ENCODE peak calls at places on chromosomes 1 and 21, in nine cellular contexts. One of them, this sample, is unnamed. For H3K36me3, the result is how much of the 10 kb centered on the place peaks cover.

GRCh38 chr1:11068556-11069232 is 8.9 kb upstream of the SRM start:
- DNase-seq in lower lobe of right lung: peak
- DNase-seq in pancreas: no peak
- DNase-seq in prostate gland: no peak
- DNase-seq in aorta: peak
- DNase-seq in ascending aorta: no peak
- DNase-seq in testis: peak
- DNase-seq in PC-9: no peak
- DNase-seq in body of pancreas: no peak
- DNase-seq in this sample: no peak

GRCh38 chr1:234613128-234613875 is 3.3 kb upstream of the IRF2BP2 start:
- DNase-seq in testis: no peak
- DNase-seq in prostate gland: no peak
- DNase-seq in lower lobe of right lung: no peak
- DNase-seq in aorta: no peak
- DNase-seq in body of pancreas: no peak
- DNase-seq in PC-9: peak
- DNase-seq in ascending aorta: no peak
- DNase-seq in pancreas: no peak
- DNase-seq in this sample: no peak

GRCh38 chr1:7042322-7043231 is 257.3 kb downstream of the CAMTA1 start:
- DNase-seq in lower lobe of right lung: no peak
- DNase-seq in body of pancreas: peak
- DNase-seq in PC-9: no peak
- DNase-seq in pancreas: no peak
- DNase-seq in ascending aorta: no peak
- DNase-seq in prostate gland: no peak
- DNase-seq in testis: peak
- DNase-seq in aorta: no peak
- DNase-seq in this sample: no peak

GRCh38 chr1:229554886-229555621 is 3.5 kb downstream of the ABCB10 start:
- DNase-seq in ascending aorta: no peak
- DNase-seq in PC-9: no peak
- DNase-seq in aorta: no peak
- DNase-seq in lower lobe of right lung: no peak
- DNase-seq in testis: no peak
- DNase-seq in body of pancreas: no peak
- DNase-seq in pancreas: no peak
- DNase-seq in prostate gland: no peak
- DNase-seq in this sample: no peak

GRCh38 chr1:34057347-34057746 is 107.7 kb downstream of the CSMD2 start:
- DNase-seq in PC-9: no peak
- DNase-seq in aorta: no peak
- DNase-seq in pancreas: no peak
- DNase-seq in lower lobe of right lung: no peak
- DNase-seq in body of pancreas: no peak
- DNase-seq in ascending aorta: no peak
- DNase-seq in prostate gland: no peak
- DNase-seq in testis: no peak
- DNase-seq in this sample: no peak

GRCh38 chr1:43783671-43784205 is 76.4 kb downstream of the ST3GAL3 start:
- DNase-seq in lower lobe of right lung: no peak
- DNase-seq in ascending aorta: no peak
- DNase-seq in PC-9: peak
- DNase-seq in aorta: no peak
- DNase-seq in pancreas: no peak
- DNase-seq in testis: no peak
- DNase-seq in body of pancreas: no peak
- DNase-seq in prostate gland: peak
- DNase-seq in this sample: peak

GRCh38 chr21:44579833-44580144 is 615 bp downstream of the KRTAP10-5 start:
- DNase-seq in body of pancreas: no peak
- DNase-seq in lower lobe of right lung: peak
- DNase-seq in pancreas: no peak
- DNase-seq in prostate gland: no peak
- DNase-seq in testis: no peak
- DNase-seq in ascending aorta: no peak
- DNase-seq in PC-9: no peak
- DNase-seq in aorta: no peak
- DNase-seq in this sample: no peak

GRCh38 chr1:43267291-43267805 is 2.4 kb upstream of the TMEM125 start:
- DNase-seq in testis: peak
- DNase-seq in lower lobe of right lung: no peak
- DNase-seq in body of pancreas: no peak
- DNase-seq in pancreas: no peak
- DNase-seq in ascending aorta: peak
- DNase-seq in prostate gland: no peak
- DNase-seq in PC-9: peak
- DNase-seq in aorta: no peak
- DNase-seq in this sample: no peak

GRCh38 chr1:44500181-44501021 is 95.3 kb downstream of the RNF220 start:
- DNase-seq in testis: no peak
- DNase-seq in aorta: no peak
- DNase-seq in prostate gland: no peak
- DNase-seq in lower lobe of right lung: no peak
- DNase-seq in pancreas: no peak
- DNase-seq in ascending aorta: no peak
- DNase-seq in PC-9: no peak
- DNase-seq in body of pancreas: peak
- DNase-seq in this sample: no peak

GRCh38 chr1:66291047-66291864 is 242.7 kb upstream of the SGIP1 start:
- DNase-seq in pancreas: no peak
- DNase-seq in lower lobe of right lung: no peak
- DNase-seq in ascending aorta: no peak
- DNase-seq in body of pancreas: no peak
- DNase-seq in prostate gland: no peak
- DNase-seq in testis: no peak
- DNase-seq in PC-9: no peak
- DNase-seq in aorta: no peak
- DNase-seq in this sample: no peak

GRCh38 chr1:2439369-2439768 is 27.0 kb upstream of the PEX10 start:
- DNase-seq in ascending aorta: no peak
- DNase-seq in aorta: no peak
- DNase-seq in pancreas: no peak
- DNase-seq in body of pancreas: no peak
- DNase-seq in lower lobe of right lung: no peak
- DNase-seq in PC-9: no peak
- DNase-seq in prostate gland: no peak
- DNase-seq in testis: no peak
- DNase-seq in this sample: no peak

GRCh38 chr1:29501227-29501976 is 265.1 kb downstream of the PTPRU start:
- DNase-seq in prostate gland: no peak
- DNase-seq in PC-9: no peak
- DNase-seq in pancreas: no peak
- DNase-seq in testis: peak
- DNase-seq in ascending aorta: no peak
- DNase-seq in lower lobe of right lung: no peak
- DNase-seq in aorta: no peak
- DNase-seq in body of pancreas: no peak
- DNase-seq in this sample: no peak

GRCh38 chr21:43665879-43666278 is 6.5 kb downstream of the RRP1B start:
- DNase-seq in testis: no peak
- DNase-seq in prostate gland: no peak
- DNase-seq in pancreas: no peak
- DNase-seq in ascending aorta: no peak
- DNase-seq in PC-9: no peak
- DNase-seq in body of pancreas: no peak
- DNase-seq in aorta: no peak
- DNase-seq in lower lobe of right lung: no peak
- DNase-seq in this sample: no peak

GRCh38 chr1:108961752-108962486 is 1.4 kb downstream of the CLCC1 start:
- DNase-seq in body of pancreas: no peak
- DNase-seq in PC-9: no peak
- DNase-seq in pancreas: no peak
- DNase-seq in lower lobe of right lung: no peak
- DNase-seq in prostate gland: no peak
- DNase-seq in testis: no peak
- DNase-seq in aorta: no peak
- DNase-seq in ascending aorta: no peak
- DNase-seq in this sample: no peak

GRCh38 chr1:208203127-208203847 is 40.9 kb downstream of the PLXNA2 start:
- DNase-seq in ascending aorta: peak
- DNase-seq in pancreas: peak
- DNase-seq in PC-9: peak
- DNase-seq in lower lobe of right lung: peak
- DNase-seq in body of pancreas: peak
- DNase-seq in prostate gland: peak
- DNase-seq in aorta: peak
- DNase-seq in testis: peak
- DNase-seq in this sample: no peak

GRCh38 chr1:87728169-87728568 is 399.5 kb downstream of the LMO4 start:
- DNase-seq in pancreas: no peak
- DNase-seq in testis: no peak
- DNase-seq in PC-9: no peak
- DNase-seq in lower lobe of right lung: no peak
- DNase-seq in body of pancreas: no peak
- DNase-seq in aorta: no peak
- DNase-seq in prostate gland: no peak
- DNase-seq in ascending aorta: no peak
- DNase-seq in this sample: no peak

GRCh38 chr1:32695098-32695904 is 7.3 kb downstream of the SYNC start:
- DNase-seq in lower lobe of right lung: peak
- DNase-seq in PC-9: peak
- DNase-seq in pancreas: peak
- DNase-seq in ascending aorta: peak
- DNase-seq in aorta: peak
- DNase-seq in prostate gland: no peak
- DNase-seq in testis: peak
- DNase-seq in body of pancreas: peak
- DNase-seq in this sample: no peak

GRCh38 chr1:213994888-213995287 is 7.1 kb downstream of the PROX1 start:
- DNase-seq in aorta: no peak
- DNase-seq in pancreas: no peak
- DNase-seq in ascending aorta: no peak
- DNase-seq in PC-9: no peak
- DNase-seq in lower lobe of right lung: no peak
- DNase-seq in prostate gland: no peak
- DNase-seq in body of pancreas: no peak
- DNase-seq in testis: no peak
- DNase-seq in this sample: no peak

GRCh38 chr1:162147760-162148159 is 78.3 kb downstream of the NOS1AP start:
- DNase-seq in lower lobe of right lung: no peak
- DNase-seq in PC-9: no peak
- DNase-seq in testis: no peak
- DNase-seq in aorta: no peak
- DNase-seq in body of pancreas: no peak
- DNase-seq in pancreas: no peak
- DNase-seq in ascending aorta: no peak
- DNase-seq in prostate gland: no peak
- DNase-seq in this sample: no peak

GRCh38 chr1:227729881-227730629 is 5.0 kb downstream of the JMJD4 start:
- DNase-seq in body of pancreas: peak
- DNase-seq in pancreas: peak
- DNase-seq in lower lobe of right lung: peak
- DNase-seq in PC-9: no peak
- DNase-seq in testis: peak
- DNase-seq in ascending aorta: no peak
- DNase-seq in prostate gland: no peak
- DNase-seq in aorta: peak
- DNase-seq in this sample: no peak

GRCh38 chr1:93828437-93828756 is 50.6 kb downstream of the DNTTIP2 start:
- DNase-seq in pancreas: no peak
- DNase-seq in prostate gland: no peak
- DNase-seq in PC-9: peak
- DNase-seq in lower lobe of right lung: no peak
- DNase-seq in aorta: no peak
- DNase-seq in ascending aorta: no peak
- DNase-seq in testis: no peak
- DNase-seq in body of pancreas: no peak
- DNase-seq in this sample: no peak

GRCh38 chr1:168101336-168101735 is 35.4 kb downstream of the GPR161 start:
- DNase-seq in pancreas: no peak
- DNase-seq in body of pancreas: no peak
- DNase-seq in aorta: no peak
- DNase-seq in prostate gland: no peak
- DNase-seq in lower lobe of right lung: no peak
- DNase-seq in testis: no peak
- DNase-seq in ascending aorta: no peak
- DNase-seq in PC-9: no peak
- DNase-seq in this sample: no peak
- H3K27ac ChIP-seq in pancreas: no peak
- H3K27ac ChIP-seq in body of pancreas: no peak
- H3K27ac ChIP-seq in aorta: no peak
- H3K27ac ChIP-seq in prostate gland: no peak
- H3K27ac ChIP-seq in lower lobe of right lung: no peak
- H3K27ac ChIP-seq in testis: no peak
- H3K27ac ChIP-seq in ascending aorta: no peak
- H3K27ac ChIP-seq in PC-9: no peak
- H3K27ac ChIP-seq in this sample: no peak

GRCh38 chr1:235919127-235919796 is 52.6 kb upstream of the LYST start:
- DNase-seq in body of pancreas: no peak
- DNase-seq in prostate gland: no peak
- DNase-seq in PC-9: no peak
- DNase-seq in testis: no peak
- DNase-seq in aorta: no peak
- DNase-seq in ascending aorta: no peak
- DNase-seq in pancreas: no peak
- DNase-seq in lower lobe of right lung: no peak
- DNase-seq in this sample: no peak
- H3K4me3 ChIP-seq in body of pancreas: no peak
- H3K4me3 ChIP-seq in prostate gland: no peak
- H3K4me3 ChIP-seq in PC-9: no peak
- H3K4me3 ChIP-seq in testis: no peak
- H3K4me3 ChIP-seq in aorta: no peak
- H3K4me3 ChIP-seq in ascending aorta: no peak
- H3K4me3 ChIP-seq in pancreas: no peak
- H3K4me3 ChIP-seq in lower lobe of right lung: no peak
- H3K4me3 ChIP-seq in this sample: no peak

DNA sequence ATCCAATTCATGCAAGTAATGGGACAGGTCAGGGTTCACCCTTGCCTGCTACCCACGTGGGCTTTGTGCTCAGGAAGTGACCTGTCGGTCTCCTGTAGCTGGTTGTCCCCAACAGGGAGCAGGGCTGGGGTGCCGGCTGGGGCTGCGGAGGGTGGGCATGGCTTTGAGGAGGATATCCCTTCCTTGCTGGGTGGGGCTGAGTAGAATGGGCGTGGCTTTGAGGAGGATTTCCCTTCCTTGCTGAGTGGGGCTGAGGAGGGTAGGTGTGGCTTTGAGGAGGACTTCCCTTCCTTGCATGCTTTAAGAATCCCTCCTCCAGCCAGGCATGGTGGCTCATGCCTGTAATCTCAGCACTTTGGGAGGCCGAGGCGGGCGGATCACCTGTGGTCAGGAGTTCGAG is 151.3 kb downstream of the CLIC6 start:
- DNase-seq in lower lobe of right lung: no peak
- DNase-seq in PC-9: no peak
- DNase-seq in ascending aorta: no peak
- DNase-seq in body of pancreas: no peak
- DNase-seq in aorta: no peak
- DNase-seq in prostate gland: no peak
- DNase-seq in pancreas: no peak
- DNase-seq in testis: no peak
- DNase-seq in this sample: no peak
- H3K36me3 ChIP-seq in lower lobe of right lung: half or more
- H3K36me3 ChIP-seq in PC-9: under half
- H3K36me3 ChIP-seq in ascending aorta: under half
- H3K36me3 ChIP-seq in body of pancreas: under half
- H3K36me3 ChIP-seq in aorta: under half
- H3K36me3 ChIP-seq in prostate gland: under half
- H3K36me3 ChIP-seq in pancreas: under half
- H3K36me3 ChIP-seq in testis: under half
- H3K36me3 ChIP-seq in this sample: half or more

GRCh38 chr21:37848721-37849490 is 67.4 kb downstream of the KCNJ6 start:
- DNase-seq in prostate gland: no peak
- DNase-seq in testis: no peak
- DNase-seq in pancreas: no peak
- DNase-seq in body of pancreas: no peak
- DNase-seq in ascending aorta: no peak
- DNase-seq in lower lobe of right lung: no peak
- DNase-seq in PC-9: no peak
- DNase-seq in aorta: no peak
- DNase-seq in this sample: no peak
- H3K27ac ChIP-seq in prostate gland: no peak
- H3K27ac ChIP-seq in testis: no peak
- H3K27ac ChIP-seq in pancreas: no peak
- H3K27ac ChIP-seq in body of pancreas: no peak
- H3K27ac ChIP-seq in ascending aorta: no peak
- H3K27ac ChIP-seq in lower lobe of right lung: no peak
- H3K27ac ChIP-seq in PC-9: no peak
- H3K27ac ChIP-seq in aorta: no peak
- H3K27ac ChIP-seq in this sample: no peak